ENCODE peak calls at places on chromosomes 11 and 22, in eight cellular contexts. S, O, U, C, M, I, D and G are unnamed samples.

GRCh38 chr11:35352107-35352888 is 67.1 kb downstream of the SLC1A2 start:
- DNase-seq in S (no peak), O (peak), U (peak), C (peak), M (no peak), I (peak), D (no peak), G (no peak)

GRCh38 chr11:88353835-88354496 is 16.4 kb upstream of the CTSC start:
- DNase-seq in S (no peak), O (no peak), U (no peak), C (no peak), M (no peak), I (no peak), D (no peak), G (no peak)

GRCh38 chr11:8788616-8789015 is 106.0 kb downstream of the RPL27A start:
- DNase-seq in S (no peak), O (no peak), U (no peak), C (no peak), M (no peak), I (no peak), D (no peak), G (no peak)

GRCh38 chr11:69374110-69374981 is 80.4 kb downstream of the MYEOV start:
- DNase-seq in S (no peak), O (no peak), U (peak), C (no peak), M (no peak), I (no peak), D (no peak), G (no peak)

GRCh38 chr11:9273430-9274336 is 8.5 kb upstream of the DENND5A start:
- DNase-seq in S (no peak), O (peak), U (no peak), C (peak), M (no peak), I (no peak), D (peak), G (no peak)

GRCh38 chr11:34773826-34774225 is 142.4 kb downstream of the APIP start:
- DNase-seq in S (no peak), O (no peak), U (no peak), C (peak), M (no peak), I (no peak), D (no peak), G (peak)

GRCh38 chr22:42921301-42921700 is 64.2 kb upstream of the ARFGAP3 start:
- DNase-seq in S (no peak), O (no peak), U (no peak), C (no peak), M (no peak), I (no peak), D (no peak), G (no peak)

GRCh38 chr11:92149996-92150395 is 74.6 kb upstream of the FAT3 start:
- DNase-seq in S (no peak), O (no peak), U (no peak), C (peak), M (no peak), I (no peak), D (no peak), G (no peak)

GRCh38 chr22:41752011-41752975 is 48.2 kb upstream of the CCDC134 start:
- DNase-seq in S (no peak), O (peak), U (no peak), C (no peak), M (no peak), I (no peak), D (no peak), G (no peak)

GRCh38 chr22:45468872-45469572 is 33.7 kb upstream of the FBLN1 start:
- DNase-seq in S (no peak), O (peak), U (no peak), C (peak), M (no peak), I (peak), D (peak), G (no peak)

GRCh38 chr11:121688860-121689614 is 236.3 kb upstream of the SORL1-AS1 start:
- DNase-seq in S (no peak), O (no peak), U (no peak), C (peak), M (no peak), I (peak), D (no peak), G (no peak)

GRCh38 chr11:45666648-45667642 is 1.5 kb upstream of the CHST1 start:
- DNase-seq in S (no peak), O (no peak), U (no peak), C (no peak), M (no peak), I (no peak), D (no peak), G (no peak)

GRCh38 chr11:133136376-133136775 is 395.9 kb downstream of the OPCML start:
- DNase-seq in S (no peak), O (no peak), U (no peak), C (no peak), M (no peak), I (no peak), D (no peak), G (no peak)

GRCh38 chr11:113465786-113466185 is 9.4 kb downstream of the DRD2 start:
- DNase-seq in S (no peak), O (peak), U (no peak), C (no peak), M (no peak), I (peak), D (no peak), G (no peak)

GRCh38 chr11:12629601-12630313 is 44.5 kb upstream of the TEAD1 start:
- DNase-seq in S (no peak), O (peak), U (no peak), C (peak), M (no peak), I (no peak), D (no peak), G (no peak)

GRCh38 chr22:20519558-20519957 is 12.1 kb downstream of the MED15 start:
- DNase-seq in S (no peak), O (no peak), U (no peak), C (no peak), M (no peak), I (peak), D (no peak), G (no peak)